ENCODE peak calls at places on chromosome 16, in seven cellular contexts. R is stimulated activated CD4-positive, alpha-beta T cell treated with anti-CD3 and anti-CD28 coated beads, TNF-alpha, amount 100 ng/mL, for 24 hours; E is T-helper 2 cell; X is RCC 7860; U is B cell; G is aorta; L is A172. Y is an unnamed sample.

GRCh38 chr16:67396159-67396774 is 3.0 kb upstream of the TPPP3 start:
- DNase-seq in R (no peak), E (no peak), X (peak; percentile 58), U (no peak), G (peak; percentile 89), L (peak; percentile 85), Y (no peak)

GRCh38 chr16:78298986-78299385 is 199.5 kb downstream of the WWOX start:
- DNase-seq in R (no peak), E (no peak), X (no peak), U (no peak), G (no peak), L (no peak), Y (no peak)

GRCh38 chr16:46853713-46854443 is 22.9 kb upstream of the C16orf87 start:
- DNase-seq in R (no peak), E (peak; percentile 39), X (peak; percentile 37), U (peak; percentile 71), G (peak; percentile 89), L (peak; percentile 67), Y (peak; percentile 77)

GRCh38 chr16:10876305-10876704 is 697 bp upstream of the CIITA start:
- DNase-seq in R (no peak), E (no peak), X (no peak), U (no peak), G (no peak), L (no peak), Y (no peak)

GRCh38 chr16:75114179-75114945 is 2.2 kb downstream of the LDHD start:
- DNase-seq in R (no peak), E (no peak), X (no peak), U (no peak), G (peak; percentile 66), L (no peak), Y (no peak)

GRCh38 chr16:79286646-79287423 is 313.7 kb downstream of the MAF start:
- DNase-seq in R (no peak), E (peak; percentile 25), X (no peak), U (peak; percentile 66), G (no peak), L (no peak), Y (peak; percentile 38)

GRCh38 chr16:88743693-88744519 is 37.6 kb downstream of the CTU2 start:
- DNase-seq in R (peak; percentile 60), E (peak; percentile 66), X (peak; percentile 45), U (peak; percentile 75), G (peak; percentile 95), L (peak; percentile 61), Y (peak; percentile 87)

GRCh38 chr16:29310852-29311314 is 95.6 kb downstream of the NPIPB11 start:
- DNase-seq in R (no peak), E (no peak), X (no peak), U (no peak), G (peak; percentile 78), L (no peak), Y (no peak)

GRCh38 chr16:89721644-89722391 is 481 bp downstream of the ZNF276 start:
- DNase-seq in R (peak; percentile 66), E (peak; percentile 73), X (peak; percentile 51), U (peak; percentile 90), G (peak; percentile 89), L (peak; percentile 46), Y (peak; percentile 63)

GRCh38 chr16:11326084-11326736 is 19.0 kb upstream of the RMI2 start:
- DNase-seq in R (no peak), E (no peak), X (no peak), U (no peak), G (no peak), L (no peak), Y (no peak)

GRCh38 chr16:19138601-19139000 is 24.8 kb downstream of the ITPRIPL2 start:
- DNase-seq in R (no peak), E (no peak), X (no peak), U (no peak), G (no peak), L (peak; percentile 63), Y (no peak)

Y was measured in GM13976.